ENCODE peak calls at places on chromosomes 3 and 15, in eight cellular contexts. T, B, K, X, D, P, Z and N are unnamed samples.
A peak's percentile ranks its signal among the peaks of the same experiment; 100 is the strongest.

GRCh38 chr3:170201527-170201926 is 20.0 kb upstream of the PHC3 start:
- DNase-seq in Z (no peak), B (no peak), D (no peak), K (no peak), X (no peak), T (no peak), P (no peak), N (no peak)

GRCh38 chr15:43519207-43519606 is 1.8 kb downstream of the MAP1A start:
- DNase-seq in X (no peak), P (no peak), Z (no peak), K (no peak), T (no peak), B (no peak), D (no peak), N (no peak)

GRCh38 chr3:162960269-162960668 is 1463.7 kb downstream of the OTOL1 start:
- DNase-seq in D (no peak), P (no peak), Z (no peak), B (no peak), K (no peak), X (no peak), T (no peak), N (no peak)

GRCh38 chr3:172076212-172076611 is 36.8 kb downstream of the FNDC3B start:
- DNase-seq in Z (no peak), K (no peak), P (no peak), T (no peak), B (no peak), X (no peak), D (no peak), N (no peak)

GRCh38 chr3:62100233-62100989 is 272.9 kb downstream of the FEZF2 start:
- DNase-seq in B (no peak), D (no peak), P (no peak), K (no peak), Z (no peak), X (no peak), T (peak; percentile 16), N (no peak)

GRCh38 chr15:94937243-94937642 is 705.9 kb downstream of the MCTP2 start:
- DNase-seq in T (no peak), P (no peak), D (no peak), K (no peak), B (no peak), X (no peak), Z (no peak), N (no peak)

GRCh38 chr3:129654126-129654525 is 47.6 kb upstream of the PLXND1 start:
- DNase-seq in D (no peak), P (peak; percentile 82), K (peak; percentile 85), T (no peak), Z (no peak), X (no peak), B (no peak), N (no peak)

GRCh38 chr15:67024322-67024997 is 40.9 kb upstream of the SMAD3 start:
- DNase-seq in P (peak; percentile 96), D (no peak), B (peak; percentile 77), Z (peak; percentile 93), K (peak; percentile 94), T (peak; percentile 89), X (peak; percentile 90), N (peak; percentile 98)

GRCh38 chr15:45454825-45455224 is 67.7 kb downstream of the SLC30A4 start:
- DNase-seq in X (peak; percentile 94), K (peak; percentile 97), T (peak; percentile 51), D (no peak), Z (peak; percentile 94), P (peak; percentile 97), B (no peak), N (peak; percentile 74)

GRCh38 chr3:7875858-7876442 is 625.7 kb upstream of the LMCD1 start:
- DNase-seq in P (no peak), T (no peak), B (no peak), K (peak; percentile 95), X (no peak), D (no peak), Z (no peak), N (peak; percentile 87)

GRCh38 chr3:157407769-157408168 is 28.9 kb upstream of the PTX3 start:
- DNase-seq in P (no peak), K (no peak), D (no peak), T (no peak), Z (no peak), X (no peak), B (no peak), N (no peak)

GRCh38 chr3:157410945-157411344 is 25.7 kb upstream of the PTX3 start:
- DNase-seq in Z (no peak), K (no peak), B (no peak), X (no peak), T (no peak), P (no peak), D (no peak), N (no peak)

GRCh38 chr3:157406376-157406775 is 30.3 kb upstream of the PTX3 start:
- DNase-seq in K (no peak), D (no peak), T (no peak), X (no peak), P (no peak), Z (no peak), B (no peak), N (no peak)

GRCh38 chr3:157408499-157409149 is 28.0 kb upstream of the PTX3 start:
- DNase-seq in X (peak; percentile 60), B (no peak), D (no peak), T (no peak), K (no peak), P (no peak), Z (peak; percentile 58), N (no peak)

GRCh38 chr3:157405457-157405856 is 31.2 kb upstream of the PTX3 start:
- DNase-seq in P (peak; percentile 40), Z (no peak), T (no peak), B (no peak), D (no peak), X (peak; percentile 71), K (peak; percentile 85), N (no peak)
- H3K4me2 ChIP-seq in P (no peak overlapping the region), Z (no peak overlapping the region), T (no peak overlapping the region), B (no peak overlapping the region), D (no peak overlapping the region), X (no peak overlapping the region), K (peak overlapping the region; percentile 35), N (no peak overlapping the region)

GRCh38 chr3:53731934-53732624 is 114.1 kb downstream of the CHDH start:
- DNase-seq in B (no peak), P (no peak), Z (no peak), D (no peak), T (no peak), K (no peak), X (no peak), N (no peak)
- H3K4me2 ChIP-seq in B (no peak overlapping the region), P (no peak overlapping the region), Z (no peak overlapping the region), D (no peak overlapping the region), T (no peak overlapping the region), K (no peak overlapping the region), X (no peak overlapping the region), N (no peak overlapping the region)

GRCh38 chr15:60655252-60655651 is 176.3 kb upstream of the ICE2 start:
- DNase-seq in T (no peak), P (no peak), B (no peak), X (no peak), K (no peak), Z (no peak), D (no peak), N (no peak)

GRCh38 chr15:60656041-60656440 is 177.1 kb upstream of the ICE2 start:
- DNase-seq in Z (no peak), T (no peak), X (no peak), D (no peak), B (no peak), K (no peak), P (no peak), N (no peak)

GRCh38 chr15:60660290-60661051 is 181.5 kb upstream of the ICE2 start:
- DNase-seq in K (peak; percentile 70), Z (peak; percentile 72), P (peak; percentile 91), B (no peak), D (no peak), X (no peak), T (peak; percentile 33), N (no peak)

GRCh38 chr15:60656491-60657284 is 177.7 kb upstream of the ICE2 start:
- DNase-seq in X (no peak), P (peak; percentile 15), D (no peak), B (no peak), K (peak; percentile 73), Z (peak; percentile 47), T (no peak), N (no peak)

DNA sequence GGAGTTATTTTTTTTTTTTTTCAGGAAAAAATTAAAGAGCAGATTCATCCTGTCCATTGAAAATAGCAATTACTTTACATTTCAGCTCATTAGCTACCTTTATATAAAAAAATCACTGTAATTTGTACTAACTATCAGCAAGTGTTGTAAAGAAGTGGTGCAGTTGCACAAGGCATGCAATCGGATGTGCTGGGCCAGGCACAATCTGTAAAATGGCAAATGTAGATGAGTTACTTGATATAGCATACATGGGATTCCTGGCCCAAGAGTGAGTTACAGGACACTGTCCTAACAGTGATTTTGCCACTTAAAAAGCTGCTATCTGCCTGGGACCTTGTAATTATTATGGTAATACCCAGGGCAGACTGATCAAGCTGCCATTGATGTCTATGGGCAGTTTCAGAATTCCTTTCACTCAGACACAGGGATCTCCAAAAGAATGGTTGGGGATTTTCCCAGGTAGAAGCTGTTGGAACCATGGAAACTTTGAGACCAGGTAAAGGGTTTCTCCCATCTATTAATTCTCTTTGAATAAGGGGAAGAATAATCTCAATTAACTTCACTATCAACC is 182.2 kb upstream of the ICE2 start:
- DNase-seq in D (no peak), Z (no peak), T (no peak), B (no peak), P (peak; percentile 41), K (no peak), X (no peak), N (peak; percentile 9)
- H3K4me2 ChIP-seq in D (no peak overlapping the region), Z (peak overlapping the region; percentile 41), T (no peak overlapping the region), B (no peak overlapping the region), P (peak overlapping the region; percentile 71), K (no peak overlapping the region), X (no peak overlapping the region), N (no peak overlapping the region)

DNA sequence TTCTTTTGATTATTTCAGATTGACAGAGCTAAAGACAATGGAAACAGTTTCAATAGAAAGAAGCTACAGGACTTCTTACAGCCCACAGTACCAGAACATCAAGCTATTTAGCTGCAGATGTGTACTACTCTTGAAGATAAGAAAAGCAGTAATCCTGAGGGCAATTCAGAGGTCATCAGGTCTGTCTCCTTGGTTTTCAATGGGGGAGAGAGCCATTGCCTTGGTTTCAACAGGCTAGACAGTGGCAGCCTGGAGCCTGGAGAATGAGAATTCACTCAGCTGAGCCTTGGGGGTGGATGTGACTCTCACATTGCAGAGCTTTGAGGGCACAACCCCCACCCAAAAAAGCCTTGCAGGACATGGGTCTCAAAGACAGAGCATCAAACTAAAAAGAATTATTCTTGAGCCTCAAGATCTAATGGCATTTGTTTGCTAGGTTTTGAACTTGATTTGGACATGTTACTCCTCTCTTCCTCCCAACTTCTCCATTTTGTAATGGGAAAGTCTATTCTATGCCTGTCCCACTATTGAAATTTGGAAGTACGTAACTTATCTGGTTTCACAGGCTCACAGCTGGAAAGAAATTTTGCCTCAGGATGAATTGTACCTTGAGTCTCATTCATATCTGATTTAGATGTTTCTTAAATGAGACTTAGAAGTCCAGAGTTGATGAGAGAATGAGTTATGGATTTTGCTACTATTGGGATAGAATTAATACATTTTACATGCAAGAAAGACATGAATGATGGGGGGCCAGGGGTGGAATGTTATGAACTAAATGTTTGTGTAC is 36.9 kb downstream of the PLSCR1 start:
- DNase-seq in B (no peak), P (no peak), Z (no peak), X (no peak), T (no peak), D (no peak), K (no peak), N (peak; percentile 97)
- H3K4me2 ChIP-seq in B (no peak overlapping the region), P (peak overlapping the region; percentile 25), Z (peak overlapping the region; percentile 48), X (peak overlapping the region; percentile 61), T (no peak overlapping the region), D (no peak overlapping the region), K (no peak overlapping the region), N (no peak overlapping the region)